ENCODE peak calls at places on chromosome 21, in six cellular contexts. Y, W, N, X, J and Z are unnamed samples.

GRCh38 chr21:40602105-40602504 is 244.9 kb downstream of the DSCAM start:
- DNase-seq in Y (no peak), N (no peak), W (no peak), J (peak; percentile 14), X (no peak), Z (no peak)

GRCh38 chr21:42381347-42381984 is 14.4 kb downstream of the TMPRSS3 start:
- DNase-seq in N (peak; percentile 76), J (peak; percentile 62), X (no peak), Y (peak; percentile 39), W (no peak), Z (peak; percentile 46)

GRCh38 chr21:37484535-37485474 is 118.2 kb downstream of the DYRK1A start:
- DNase-seq in X (no peak), J (no peak), N (no peak), W (no peak), Y (no peak), Z (peak; percentile 20)

GRCh38 chr21:42161957-42162681 is 56.8 kb upstream of the ABCG1 start:
- DNase-seq in N (peak; percentile 31), X (no peak), J (no peak), Y (no peak), W (no peak), Z (no peak)

GRCh38 chr21:35234725-35235124 is 185.6 kb upstream of the RUNX1 start:
- DNase-seq in W (no peak), J (no peak), N (no peak), X (no peak), Y (peak; percentile 36), Z (no peak)

GRCh38 chr21:40067751-40068150 is 200.5 kb downstream of the PCP4 start:
- DNase-seq in Y (no peak), J (no peak), X (no peak), N (no peak), W (no peak), Z (no peak)

GRCh38 chr21:36127250-36127904 is 7.5 kb upstream of the CBR3 start:
- DNase-seq in X (no peak), N (peak; percentile 4), W (no peak), Y (no peak), J (no peak), Z (no peak)

GRCh38 chr21:36713746-36714145 is 14.8 kb downstream of the SIM2 start:
- DNase-seq in Y (no peak), X (no peak), J (no peak), N (no peak), W (no peak), Z (no peak)

GRCh38 chr21:18244721-18245486 is at the start of gene CHODL:
- DNase-seq in N (peak; percentile 41), X (no peak), W (peak; percentile 24), Y (peak; percentile 26), J (no peak), Z (no peak)

GRCh38 chr21:41895643-41896493 is 16.7 kb upstream of the PRDM15 start:
- DNase-seq in N (peak; percentile 72), X (no peak), J (no peak), Y (no peak), W (no peak), Z (peak; percentile 18)

GRCh38 chr21:37139154-37139553 is 66.1 kb downstream of the TTC3 start:
- DNase-seq in N (no peak), X (no peak), Y (peak; percentile 25), W (no peak), J (peak; percentile 13), Z (no peak)

GRCh38 chr21:18340387-18340942 is 63.1 kb downstream of the TMPRSS15 start:
- DNase-seq in X (no peak), Y (peak; percentile 30), W (no peak), N (no peak), J (no peak), Z (no peak)

GRCh38 chr21:40923361-40923760 is 76.4 kb upstream of the DSCAM start:
- DNase-seq in W (no peak), X (no peak), N (no peak), J (no peak), Y (no peak), Z (no peak)

GRCh38 chr21:37564341-37564923 is 197.9 kb downstream of the DYRK1A start:
- DNase-seq in Y (peak; percentile 100), W (peak; percentile 15), X (no peak), J (peak; percentile 98), N (peak; percentile 64), Z (peak; percentile 100)

GRCh38 chr21:41899431-41900202 is 20.5 kb upstream of the PRDM15 start:
- DNase-seq in W (no peak), X (no peak), N (no peak), Y (no peak), J (no peak), Z (no peak)

GRCh38 chr21:45491056-45491455 is 51.2 kb downstream of the SLC19A1 start:
- DNase-seq in J (no peak), X (no peak), N (no peak), W (no peak), Y (no peak), Z (no peak)
- H3K14ac ChIP-seq in J (no peak overlapping the region), X (no peak overlapping the region), N (no peak overlapping the region), W (no peak overlapping the region), Y (no peak overlapping the region), Z (no peak overlapping the region)

GRCh38 chr21:15679630-15680029 is 50.2 kb upstream of the USP25 start:
- DNase-seq in W (no peak), J (no peak), N (no peak), X (no peak), Y (no peak), Z (no peak)

GRCh38 chr21:15682182-15682895 is 47.4 kb upstream of the USP25 start:
- DNase-seq in W (no peak), X (no peak), Y (peak; percentile 60), J (peak; percentile 47), N (no peak), Z (peak; percentile 76)

GRCh38 chr21:15686506-15686905 is 43.3 kb upstream of the USP25 start:
- DNase-seq in X (no peak), Y (no peak), W (no peak), J (no peak), N (no peak), Z (no peak)

GRCh38 chr21:15687208-15687607 is 42.6 kb upstream of the USP25 start:
- DNase-seq in Y (peak; percentile 72), W (no peak), J (peak; percentile 76), N (no peak), X (no peak), Z (peak; percentile 74)

GRCh38 chr21:15682977-15683376 is 46.8 kb upstream of the USP25 start:
- DNase-seq in W (no peak), X (no peak), Y (peak; percentile 20), J (peak; percentile 53), N (no peak), Z (peak; percentile 57)
- H3K14ac ChIP-seq in W (no peak overlapping the region), X (no peak overlapping the region), Y (no peak overlapping the region), J (no peak overlapping the region), N (no peak overlapping the region), Z (no peak overlapping the region)

GRCh38 chr21:32143222-32143939 is 135.5 kb downstream of the MIS18A start:
- DNase-seq in W (peak; percentile 17), N (peak; percentile 43), J (no peak), X (no peak), Y (no peak), Z (peak; percentile 3)
- H3K14ac ChIP-seq in W (no peak overlapping the region), N (peak overlapping the region; percentile 21), J (no peak overlapping the region), X (no peak overlapping the region), Y (no peak overlapping the region), Z (no peak overlapping the region)

GRCh38 chr21:26448751-26449150 is 124.3 kb downstream of the CYYR1 start:
- DNase-seq in J (no peak), W (no peak), X (no peak), Y (no peak), N (no peak), Z (no peak)

GRCh38 chr21:26445440-26445839 is 127.6 kb downstream of the CYYR1 start:
- DNase-seq in N (no peak), X (no peak), J (no peak), W (no peak), Y (peak; percentile 25), Z (peak; percentile 2)

GRCh38 chr21:26451014-26451740 is 121.9 kb downstream of the CYYR1 start:
- DNase-seq in N (no peak), X (no peak), J (no peak), W (no peak), Y (peak; percentile 6), Z (no peak)

GRCh38 chr21:26449161-26449560 is 123.9 kb downstream of the CYYR1 start:
- DNase-seq in Y (peak; percentile 89), N (no peak), J (no peak), X (no peak), W (no peak), Z (peak; percentile 43)

DNA sequence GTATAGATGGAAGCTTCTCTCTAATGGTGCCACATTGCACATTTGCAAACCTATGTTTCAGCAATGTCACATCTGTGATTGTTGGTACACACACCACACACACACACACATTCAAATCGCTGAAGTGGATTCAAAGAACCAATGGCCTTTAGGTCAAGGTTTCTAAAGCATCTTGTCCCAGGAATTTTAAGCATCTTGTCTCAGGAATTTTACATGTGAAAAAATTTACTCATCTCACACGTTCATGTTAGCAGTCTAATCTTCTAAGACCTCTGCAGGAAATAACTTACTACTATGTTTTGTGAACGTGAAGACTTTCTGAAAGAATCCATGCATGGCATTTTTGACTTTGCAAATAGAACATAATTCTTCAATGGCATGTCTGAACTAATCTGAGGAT is 125.2 kb downstream of the CYYR1 start:
- DNase-seq in W (no peak), Y (peak; percentile 22), N (no peak), J (peak; percentile 30), X (no peak), Z (no peak)
- H3K14ac ChIP-seq in W (no peak overlapping the region), Y (no peak overlapping the region), N (no peak overlapping the region), J (no peak overlapping the region), X (no peak overlapping the region), Z (no peak overlapping the region)

DNA sequence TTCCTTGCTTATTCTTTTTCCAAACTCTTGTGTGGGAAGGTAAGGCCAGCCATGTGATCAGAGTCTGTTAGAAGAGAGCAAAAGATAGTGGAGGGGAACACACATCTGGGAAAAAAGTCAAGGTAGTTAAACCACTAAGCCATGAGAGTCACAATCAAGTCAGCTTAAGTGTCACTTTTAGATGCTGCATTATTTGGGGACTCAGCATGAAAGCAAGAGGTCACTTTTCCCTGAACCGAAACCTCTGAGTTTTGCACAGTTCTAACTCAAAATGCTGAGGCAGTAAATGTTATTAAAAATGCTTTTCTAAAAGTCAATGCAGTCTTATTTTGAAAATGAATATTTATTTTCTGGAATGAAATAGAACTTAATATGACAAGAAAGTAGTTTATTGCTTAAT is 69.2 kb downstream of the RBM11 start:
- DNase-seq in X (no peak), J (no peak), Y (no peak), W (no peak), N (no peak), Z (no peak)
- H3K14ac ChIP-seq in X (no peak overlapping the region), J (no peak overlapping the region), Y (no peak overlapping the region), W (no peak overlapping the region), N (no peak overlapping the region), Z (no peak overlapping the region)

GRCh38 chr21:44958471-44959191 is 18.8 kb downstream of the SLX9 start:
- DNase-seq in J (peak; percentile 95), Y (peak; percentile 89), N (no peak), W (peak; percentile 61), X (no peak), Z (peak; percentile 67)
- H3K14ac ChIP-seq in J (peak overlapping the region; percentile 79), Y (no peak overlapping the region), N (no peak overlapping the region), W (no peak overlapping the region), X (no peak overlapping the region), Z (no peak overlapping the region)

GRCh38 chr21:20418353-20418752 is 579.9 kb upstream of the NCAM2 start:
- DNase-seq in X (no peak), Y (no peak), W (no peak), J (no peak), N (no peak), Z (no peak)
- H3K14ac ChIP-seq in X (no peak overlapping the region), Y (no peak overlapping the region), W (no peak overlapping the region), J (no peak overlapping the region), N (no peak overlapping the region), Z (no peak overlapping the region)